ENCODE peak calls at places on chromosomes 5 and 9, in six cellular contexts. One of them, this sample, is unnamed.

GRCh38 chr5:94355817-94356216 is 262.6 kb downstream of the KIAA0825 start:
- DNase-seq in progenitor cell of endocrine pancreas: no peak
- DNase-seq in mesothelial cell of epicardium: no peak
- DNase-seq in HFFc6: no peak
- DNase-seq in tibial nerve: no peak
- DNase-seq in endothelial cell: no peak
- DNase-seq in this sample: no peak

GRCh38 chr5:150531686-150532085 is 23.8 kb downstream of the NDST1 start:
- DNase-seq in progenitor cell of endocrine pancreas: no peak
- DNase-seq in mesothelial cell of epicardium: no peak
- DNase-seq in HFFc6: no peak
- DNase-seq in tibial nerve: no peak
- DNase-seq in endothelial cell: no peak
- DNase-seq in this sample: no peak

GRCh38 chr5:170431571-170431970 is 42.4 kb upstream of the KCNMB1 start:
- DNase-seq in progenitor cell of endocrine pancreas: no peak
- DNase-seq in mesothelial cell of epicardium: no peak
- DNase-seq in HFFc6: no peak
- DNase-seq in tibial nerve: no peak
- DNase-seq in endothelial cell: no peak
- DNase-seq in this sample: no peak

GRCh38 chr5:145761282-145761681 is 73.9 kb downstream of the PRELID2 start:
- DNase-seq in progenitor cell of endocrine pancreas: no peak
- DNase-seq in mesothelial cell of epicardium: no peak
- DNase-seq in HFFc6: no peak
- DNase-seq in tibial nerve: no peak
- DNase-seq in endothelial cell: no peak
- DNase-seq in this sample: no peak

GRCh38 chr5:152701305-152701704 is 296.2 kb upstream of the NMUR2 start:
- DNase-seq in progenitor cell of endocrine pancreas: no peak
- DNase-seq in mesothelial cell of epicardium: no peak
- DNase-seq in HFFc6: no peak
- DNase-seq in tibial nerve: no peak
- DNase-seq in endothelial cell: no peak
- DNase-seq in this sample: peak; percentile 10

GRCh38 chr9:23746317-23746716 is 79.7 kb downstream of the ELAVL2 start:
- DNase-seq in progenitor cell of endocrine pancreas: no peak
- DNase-seq in mesothelial cell of epicardium: no peak
- DNase-seq in HFFc6: no peak
- DNase-seq in tibial nerve: no peak
- DNase-seq in endothelial cell: no peak
- DNase-seq in this sample: no peak

GRCh38 chr9:25677301-25678146 is 720 bp downstream of the TUSC1 start:
- DNase-seq in progenitor cell of endocrine pancreas: no peak
- DNase-seq in mesothelial cell of epicardium: no peak
- DNase-seq in HFFc6: no peak
- DNase-seq in tibial nerve: peak; percentile 61
- DNase-seq in endothelial cell: peak; percentile 59
- DNase-seq in this sample: no peak

GRCh38 chr5:134577022-134577795 is 51.7 kb downstream of the JADE2 start:
- DNase-seq in progenitor cell of endocrine pancreas: no peak
- DNase-seq in mesothelial cell of epicardium: no peak
- DNase-seq in HFFc6: peak; percentile 82
- DNase-seq in tibial nerve: no peak
- DNase-seq in endothelial cell: no peak
- DNase-seq in this sample: no peak

GRCh38 chr5:55868846-55869245 is 17.7 kb downstream of the IL31RA start:
- DNase-seq in progenitor cell of endocrine pancreas: no peak
- DNase-seq in mesothelial cell of epicardium: no peak
- DNase-seq in HFFc6: peak; percentile 98
- DNase-seq in tibial nerve: no peak
- DNase-seq in endothelial cell: no peak
- DNase-seq in this sample: no peak

GRCh38 chr9:31323726-31324444 is 1060.6 kb upstream of the ACO1 start:
- DNase-seq in progenitor cell of endocrine pancreas: no peak
- DNase-seq in mesothelial cell of epicardium: no peak
- DNase-seq in HFFc6: no peak
- DNase-seq in tibial nerve: no peak
- DNase-seq in endothelial cell: no peak
- DNase-seq in this sample: no peak

GRCh38 chr9:38026021-38026809 is 42.8 kb downstream of the SHB start:
- DNase-seq in progenitor cell of endocrine pancreas: no peak
- DNase-seq in mesothelial cell of epicardium: peak; percentile 60
- DNase-seq in HFFc6: peak; percentile 93
- DNase-seq in tibial nerve: no peak
- DNase-seq in endothelial cell: peak; percentile 49
- DNase-seq in this sample: no peak

GRCh38 chr5:34684281-34684979 is 28.3 kb downstream of the RAI14 start:
- DNase-seq in progenitor cell of endocrine pancreas: no peak
- DNase-seq in mesothelial cell of epicardium: no peak
- DNase-seq in HFFc6: peak; percentile 47
- DNase-seq in tibial nerve: no peak
- DNase-seq in endothelial cell: no peak
- DNase-seq in this sample: peak; percentile 39

GRCh38 chr9:18056993-18057369 is 417.0 kb upstream of the ADAMTSL1 start:
- DNase-seq in progenitor cell of endocrine pancreas: no peak
- DNase-seq in mesothelial cell of epicardium: no peak
- DNase-seq in HFFc6: no peak
- DNase-seq in tibial nerve: no peak
- DNase-seq in endothelial cell: no peak
- DNase-seq in this sample: no peak

GRCh38 chr9:134593286-134593685 is 48.3 kb upstream of the COL5A1 start:
- DNase-seq in progenitor cell of endocrine pancreas: no peak
- DNase-seq in mesothelial cell of epicardium: no peak
- DNase-seq in HFFc6: no peak
- DNase-seq in tibial nerve: no peak
- DNase-seq in endothelial cell: no peak
- DNase-seq in this sample: no peak

DNA sequence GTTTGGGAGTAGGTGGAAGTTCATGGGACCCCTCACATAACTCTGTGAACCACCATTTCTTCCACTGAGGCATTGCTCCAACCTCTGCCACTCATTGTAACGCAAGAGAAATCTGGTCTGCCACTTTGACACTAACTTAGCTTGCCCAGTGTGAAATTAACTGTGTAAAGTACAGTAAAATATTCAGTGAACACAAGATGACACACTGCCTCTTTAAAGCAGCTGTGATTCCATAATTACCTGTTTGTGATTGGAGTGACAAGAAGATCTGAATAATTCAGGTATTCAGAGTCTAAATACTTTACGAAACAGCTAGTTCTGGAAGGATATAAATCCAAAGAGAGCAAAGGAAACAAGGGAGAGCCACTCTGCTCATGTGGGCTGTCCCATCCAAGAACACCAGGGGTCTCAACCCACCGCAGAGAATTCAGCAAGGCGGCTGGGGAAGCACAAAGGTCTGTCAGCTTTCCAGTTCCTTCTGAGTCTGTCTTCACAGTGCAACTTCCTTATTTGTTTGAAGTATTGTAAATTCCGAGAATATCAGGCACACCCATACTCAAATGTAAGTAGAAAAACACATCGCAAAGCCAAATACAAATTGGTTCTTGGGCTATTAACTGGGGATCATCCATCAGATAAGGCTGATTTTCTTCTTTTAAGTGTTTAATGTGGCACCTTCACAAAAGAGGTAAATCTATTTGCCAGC is 86.9 kb downstream of the GNAQ start:
- DNase-seq in progenitor cell of endocrine pancreas: no peak
- DNase-seq in mesothelial cell of epicardium: peak; percentile 48
- DNase-seq in HFFc6: no peak
- DNase-seq in tibial nerve: no peak
- DNase-seq in endothelial cell: peak; percentile 49
- DNase-seq in this sample: peak; percentile 12
- TF ChIP-seq CTCF in progenitor cell of endocrine pancreas: peak; percentile 36
- TF ChIP-seq CTCF in mesothelial cell of epicardium: no peak
- TF ChIP-seq CTCF in HFFc6: no peak
- TF ChIP-seq CTCF in tibial nerve: no peak
- TF ChIP-seq CTCF in endothelial cell: no peak
- TF ChIP-seq CTCF in this sample: peak; percentile 23

DNA sequence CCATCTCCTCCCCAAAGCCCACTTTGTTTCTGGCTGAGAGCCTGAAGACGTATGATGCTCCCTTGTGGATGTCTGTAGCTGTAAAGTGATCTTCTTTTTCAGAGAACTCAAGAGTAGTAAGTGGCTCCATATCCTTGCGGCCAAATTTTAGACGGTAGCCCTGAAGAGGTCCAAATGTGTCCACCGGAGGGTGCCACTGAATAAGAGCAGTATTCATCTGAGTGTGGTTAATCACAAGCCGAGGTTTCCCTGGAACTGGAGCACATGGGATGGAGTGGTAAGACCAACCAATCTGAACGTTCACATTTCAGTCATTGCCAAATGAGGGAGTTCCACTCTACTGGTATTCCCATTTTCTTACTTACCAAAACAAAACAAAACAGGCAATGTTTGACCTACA is 686.5 kb upstream of the DMAC1 start:
- DNase-seq in progenitor cell of endocrine pancreas: no peak
- DNase-seq in mesothelial cell of epicardium: no peak
- DNase-seq in HFFc6: no peak
- DNase-seq in tibial nerve: peak; percentile 15
- DNase-seq in endothelial cell: peak; percentile 64
- DNase-seq in this sample: peak; percentile 21
- TF ChIP-seq CTCF in progenitor cell of endocrine pancreas: peak; percentile 38
- TF ChIP-seq CTCF in mesothelial cell of epicardium: no peak
- TF ChIP-seq CTCF in HFFc6: no peak
- TF ChIP-seq CTCF in tibial nerve: no peak
- TF ChIP-seq CTCF in endothelial cell: peak; percentile 39
- TF ChIP-seq CTCF in this sample: peak; percentile 33

DNA sequence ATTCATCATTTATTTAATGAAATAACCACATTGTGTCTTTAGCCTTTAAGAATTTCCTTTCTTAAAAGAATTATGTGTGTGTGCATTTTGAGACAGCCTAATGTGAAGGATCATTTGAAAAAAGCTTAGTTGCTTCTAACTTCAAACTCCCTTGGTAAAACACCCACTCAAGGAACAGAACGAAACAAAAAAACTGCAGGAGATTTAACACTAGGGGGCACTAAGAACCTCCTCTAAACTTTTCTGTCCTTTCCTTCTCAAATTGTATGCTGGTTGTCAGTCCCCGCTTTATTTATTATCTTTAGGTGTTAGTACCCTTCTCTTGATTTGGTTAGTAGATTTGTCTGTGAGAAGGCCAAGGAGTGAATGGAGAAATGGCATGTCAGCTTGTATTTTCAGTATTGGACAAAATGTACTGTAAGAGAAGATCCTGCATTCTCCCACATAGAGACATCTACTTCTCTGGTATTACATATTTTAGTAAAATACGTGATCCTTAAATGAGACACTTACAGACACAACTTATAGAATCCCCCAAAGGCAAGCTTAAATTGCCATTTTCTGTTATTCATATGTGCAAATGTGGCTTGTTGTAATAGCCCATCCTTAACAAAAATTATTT is 229.7 kb downstream of the MRPS30 start:
- DNase-seq in progenitor cell of endocrine pancreas: no peak
- DNase-seq in mesothelial cell of epicardium: no peak
- DNase-seq in HFFc6: no peak
- DNase-seq in tibial nerve: no peak
- DNase-seq in endothelial cell: peak; percentile 7
- DNase-seq in this sample: peak; percentile 4
- TF ChIP-seq CTCF in progenitor cell of endocrine pancreas: peak; percentile 82
- TF ChIP-seq CTCF in mesothelial cell of epicardium: peak; percentile 61
- TF ChIP-seq CTCF in HFFc6: peak; percentile 76
- TF ChIP-seq CTCF in tibial nerve: peak; percentile 46
- TF ChIP-seq CTCF in endothelial cell: peak; percentile 75
- TF ChIP-seq CTCF in this sample: peak; percentile 64

GRCh38 chr9:21153688-21154608 is 12.3 kb upstream of the IFNW1 start:
- DNase-seq in progenitor cell of endocrine pancreas: no peak
- DNase-seq in mesothelial cell of epicardium: no peak
- DNase-seq in HFFc6: no peak
- DNase-seq in tibial nerve: no peak
- DNase-seq in endothelial cell: peak; percentile 15
- DNase-seq in this sample: peak; percentile 8
- TF ChIP-seq CTCF in progenitor cell of endocrine pancreas: peak; percentile 27
- TF ChIP-seq CTCF in mesothelial cell of epicardium: no peak
- TF ChIP-seq CTCF in HFFc6: peak; percentile 28
- TF ChIP-seq CTCF in tibial nerve: no peak
- TF ChIP-seq CTCF in endothelial cell: no peak
- TF ChIP-seq CTCF in this sample: no peak

GRCh38 chr9:35689351-35689600 is 449 bp downstream of the TPM2 start:
- DNase-seq in progenitor cell of endocrine pancreas: no peak
- DNase-seq in mesothelial cell of epicardium: no peak
- DNase-seq in HFFc6: no peak
- DNase-seq in tibial nerve: no peak
- DNase-seq in endothelial cell: no peak
- DNase-seq in this sample: no peak

GRCh38 chr9:35689601-35690446 is at the start of gene TPM2:
- DNase-seq in progenitor cell of endocrine pancreas: peak; percentile 18
- DNase-seq in mesothelial cell of epicardium: peak; percentile 73
- DNase-seq in HFFc6: peak; percentile 87
- DNase-seq in tibial nerve: no peak
- DNase-seq in endothelial cell: peak; percentile 76
- DNase-seq in this sample: peak; percentile 64

GRCh38 chr9:35691757-35692301 is 2.1 kb upstream of the TPM2 start:
- DNase-seq in progenitor cell of endocrine pancreas: no peak
- DNase-seq in mesothelial cell of epicardium: no peak
- DNase-seq in HFFc6: no peak
- DNase-seq in tibial nerve: no peak
- DNase-seq in endothelial cell: peak; percentile 17
- DNase-seq in this sample: no peak

GRCh38 chr9:35691325-35691631 is 1.6 kb upstream of the TPM2 start:
- DNase-seq in progenitor cell of endocrine pancreas: no peak
- DNase-seq in mesothelial cell of epicardium: no peak
- DNase-seq in HFFc6: no peak
- DNase-seq in tibial nerve: no peak
- DNase-seq in endothelial cell: no peak
- DNase-seq in this sample: no peak

GRCh38 chr9:35690447-35691324 is 961 bp upstream of the TPM2 start:
- DNase-seq in progenitor cell of endocrine pancreas: peak; percentile 23
- DNase-seq in mesothelial cell of epicardium: peak; percentile 74
- DNase-seq in HFFc6: peak; percentile 74
- DNase-seq in tibial nerve: peak; percentile 60
- DNase-seq in endothelial cell: peak; percentile 76
- DNase-seq in this sample: peak; percentile 77
- TF ChIP-seq CTCF in progenitor cell of endocrine pancreas: no peak
- TF ChIP-seq CTCF in mesothelial cell of epicardium: no peak
- TF ChIP-seq CTCF in HFFc6: no peak
- TF ChIP-seq CTCF in tibial nerve: no peak
- TF ChIP-seq CTCF in endothelial cell: no peak
- TF ChIP-seq CTCF in this sample: no peak